ENCODE peak calls at places on chromosome X, in five cellular contexts. U, S, V, O and I are unnamed samples.

GRCh38 chrX:43750248-43750676 is 94.2 kb downstream of the MAOA start:
- DNase-seq in U (no peak), S (peak), V (peak), O (peak), I (no peak)

GRCh38 chrX:153623310-153624029 is 23.5 kb upstream of the DUSP9 start:
- DNase-seq in U (no peak), S (no peak), V (no peak), O (no peak), I (no peak)

GRCh38 chrX:150587585-150588503 is 19.4 kb downstream of the MTM1 start:
- DNase-seq in U (no peak), S (no peak), V (peak), O (peak), I (no peak)

GRCh38 chrX:139388234-139388633 is 142.3 kb upstream of the F9 start:
- DNase-seq in U (no peak), S (no peak), V (no peak), O (no peak), I (no peak)

GRCh38 chrX:68699960-68700746 is 52.7 kb downstream of the STARD8 start:
- DNase-seq in U (no peak), S (no peak), V (no peak), O (no peak), I (no peak)

GRCh38 chrX:70132244-70132643 is 1.0 kb upstream of the IGBP1 start:
- DNase-seq in U (no peak), S (no peak), V (no peak), O (no peak), I (no peak)

GRCh38 chrX:85084770-85085393 is 81.2 kb downstream of the APOOL start:
- DNase-seq in U (no peak), S (peak), V (peak), O (no peak), I (no peak)

GRCh38 chrX:3244955-3245354 is 101.5 kb downstream of the MXRA5 start:
- DNase-seq in U (no peak), S (no peak), V (no peak), O (no peak), I (no peak)

GRCh38 chrX:85922821-85923220 is 124.5 kb downstream of the CHM start:
- DNase-seq in U (no peak), S (no peak), V (peak), O (no peak), I (no peak)

GRCh38 chrX:124030520-124030919 is 69.0 kb downstream of the STAG2 start:
- DNase-seq in U (no peak), S (no peak), V (no peak), O (no peak), I (no peak)

GRCh38 chrX:54978448-54978847 is 15.5 kb downstream of the PFKFB1 start:
- DNase-seq in U (no peak), S (no peak), V (no peak), O (no peak), I (no peak)

GRCh38 chrX:128676651-128677050 is 624.4 kb upstream of the ACTRT1 start:
- DNase-seq in U (no peak), S (no peak), V (no peak), O (no peak), I (no peak)

GRCh38 chrX:150216716-150217115 is 146.4 kb upstream of the MAMLD1 start:
- DNase-seq in U (no peak), S (no peak), V (no peak), O (no peak), I (no peak)

GRCh38 chrX:106874075-106874474 is 29.1 kb downstream of the RIPPLY1 start:
- DNase-seq in U (no peak), S (peak), V (no peak), O (no peak), I (no peak)

GRCh38 chrX:135639066-135639815 is 74.2 kb upstream of the CT45A1 start:
- DNase-seq in U (no peak), S (no peak), V (no peak), O (no peak), I (no peak)

GRCh38 chrX:72306085-72306801 is 529 bp upstream of the CITED1 start:
- DNase-seq in U (no peak), S (peak), V (no peak), O (peak), I (no peak)

GRCh38 chrX:46258356-46258755 is 286.9 kb downstream of the ZNF674 start:
- DNase-seq in U (no peak), S (no peak), V (no peak), O (no peak), I (no peak)

GRCh38 chrX:12563121-12563520 is 228.1 kb upstream of the PRPS2 start:
- DNase-seq in U (no peak), S (no peak), V (no peak), O (no peak), I (no peak)

GRCh38 chrX:13254076-13254785 is 65.6 kb downstream of the ATXN3L start:
- DNase-seq in U (no peak), S (no peak), V (peak), O (no peak), I (no peak)

GRCh38 chrX:136055651-136056221 is 70.5 kb downstream of the SLC9A6 start:
- DNase-seq in U (no peak), S (no peak), V (peak), O (no peak), I (no peak)

GRCh38 chrX:3262906-3263305 is 83.5 kb downstream of the MXRA5 start:
- DNase-seq in U (no peak), S (no peak), V (peak), O (no peak), I (no peak)

GRCh38 chrX:118218079-118218478 is 101.5 kb upstream of the KLHL13 start:
- DNase-seq in U (no peak), S (no peak), V (no peak), O (no peak), I (no peak)

GRCh38 chrX:70434352-70434866 is 10.2 kb upstream of the DLG3 start:
- DNase-seq in U (peak), S (peak), V (peak), O (peak), I (no peak)

GRCh38 chrX:133417364-133417763 is 2.1 kb upstream of the GPC4 start:
- DNase-seq in U (no peak), S (no peak), V (no peak), O (no peak), I (no peak)

GRCh38 chrX:150607200-150607599 is 38.8 kb downstream of the MTM1 start:
- DNase-seq in U (no peak), S (no peak), V (no peak), O (no peak), I (no peak)

GRCh38 chrX:68462653-68463052 is 29.4 kb upstream of the OPHN1 start:
- DNase-seq in U (no peak), S (no peak), V (peak), O (no peak), I (no peak)

GRCh38 chrX:152733261-152733975 is at the start of the genes CSAG1 and MAGEA12:
- DNase-seq in U (no peak), S (no peak), V (no peak), O (no peak), I (no peak)

GRCh38 chrX:143781103-143781502 is 60.6 kb upstream of the SPANXN2 start:
- DNase-seq in U (no peak), S (no peak), V (no peak), O (no peak), I (no peak)

GRCh38 chrX:48512371-48512935 is 3.7 kb downstream of the PORCN start:
- DNase-seq in U (no peak), S (no peak), V (no peak), O (no peak), I (no peak)

GRCh38 chrX:48509245-48509590 is 426 bp downstream of the PORCN start:
- DNase-seq in U (no peak), S (no peak), V (no peak), O (no peak), I (no peak)

GRCh38 chrX:48513670-48514069 is 4.9 kb downstream of the PORCN start:
- DNase-seq in U (no peak), S (no peak), V (no peak), O (no peak), I (no peak)

GRCh38 chrX:48509619-48510018 is 827 bp downstream of the PORCN start:
- DNase-seq in U (no peak), S (no peak), V (no peak), O (no peak), I (no peak)

GRCh38 chrX:48511561-48511960 is 2.8 kb downstream of the PORCN start:
- DNase-seq in U (no peak), S (no peak), V (no peak), O (no peak), I (no peak)
- TF ChIP-seq CTCF in U (peak), S (no peak), V (peak), O (no peak), I (no peak)

GRCh38 chrX:10756365-10756915 is 136.1 kb upstream of the MID1 start:
- DNase-seq in U (no peak), S (no peak), V (peak), O (no peak), I (no peak)
- TF ChIP-seq CTCF in U (no peak), S (no peak), V (no peak), O (no peak), I (no peak)

DNA sequence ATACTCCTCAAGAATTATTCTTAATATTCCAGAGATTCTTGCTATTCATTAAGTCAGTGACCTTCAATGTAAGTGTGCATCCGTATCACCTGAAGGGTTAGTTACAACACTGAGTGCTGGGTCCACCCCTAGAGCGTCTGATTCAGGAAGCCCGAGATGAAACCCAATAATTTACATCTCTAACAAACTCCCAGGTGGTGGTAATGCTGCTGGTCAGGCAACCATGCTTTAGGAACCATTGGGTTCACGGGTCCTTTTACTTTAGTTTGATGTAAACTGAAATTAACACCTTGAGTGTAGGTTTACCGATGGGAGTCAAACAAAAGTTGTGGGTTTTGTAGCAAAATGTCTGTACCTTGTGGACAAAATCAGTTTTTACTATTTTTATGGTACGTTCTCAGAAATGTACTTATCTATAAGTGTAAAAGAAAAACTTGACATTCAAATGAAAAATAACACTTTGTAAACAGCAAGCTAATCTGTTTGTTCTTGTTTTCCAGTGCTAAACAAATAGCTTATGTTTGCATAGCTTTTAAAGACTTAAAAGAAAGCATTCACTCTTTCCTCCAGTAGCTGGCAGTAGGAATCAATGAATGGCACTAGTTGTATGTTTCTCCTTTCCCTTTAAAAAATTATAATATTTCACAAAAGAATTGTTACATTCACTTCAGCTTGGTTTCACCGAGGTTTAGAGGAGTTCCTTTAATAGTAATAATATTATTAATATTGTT is 32.7 kb downstream of the ACE2 start:
- DNase-seq in U (no peak), S (no peak), V (no peak), O (no peak), I (no peak)
- TF ChIP-seq CTCF in U (peak), S (no peak), V (no peak), O (no peak), I (no peak)

DNA sequence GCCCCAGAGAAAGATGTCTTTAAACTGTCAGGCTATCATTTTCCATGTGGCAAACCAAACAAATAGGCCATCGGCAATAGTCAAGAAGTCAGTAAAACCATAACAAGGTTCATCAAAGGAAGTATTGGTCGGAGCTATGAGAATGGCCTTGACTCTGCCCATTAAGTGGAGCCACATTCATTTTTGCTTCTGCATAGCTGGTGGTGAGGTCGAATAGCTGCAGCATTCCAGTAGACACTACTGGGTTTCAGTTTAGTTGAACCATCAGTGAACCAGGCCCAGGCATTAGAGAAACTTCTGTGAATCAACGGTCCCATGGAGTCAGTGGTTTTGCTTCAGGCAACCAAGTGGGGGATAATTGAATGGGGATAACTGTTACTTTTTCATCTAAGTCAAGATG is 92.0 kb upstream of the MED14 start:
- DNase-seq in U (no peak), S (no peak), V (no peak), O (no peak), I (no peak)
- TF ChIP-seq CTCF in U (no peak), S (no peak), V (no peak), O (no peak), I (no peak)